ENCODE peak calls at places on chromosomes 5 and 9, in six cellular contexts. Z is brain microvascular endothelial cell, A is caudate nucleus, U is hepatic stellate cell, E is H7, W is AG04449. P is an unnamed sample.

GRCh38 chr5:96855041-96855872 is 21.0 kb upstream of the ERAP2 start:
- DNase-seq in E (no peak), U (peak; percentile 17), W (no peak), Z (no peak), A (no peak), P (no peak)

GRCh38 chr5:109852371-109853160 is 162.8 kb downstream of the MAN2A1 start:
- DNase-seq in U (no peak), A (no peak), E (no peak), Z (peak; percentile 32), W (no peak), P (no peak)

GRCh38 chr9:116405321-116405720 is 251.7 kb downstream of the PAPPA start:
- DNase-seq in A (no peak), Z (no peak), U (no peak), W (no peak), E (no peak), P (no peak)

GRCh38 chr5:34474573-34475021 is 181.5 kb upstream of the RAI14 start:
- DNase-seq in Z (peak; percentile 44), E (peak; percentile 44), A (peak; percentile 16), U (peak; percentile 53), W (no peak), P (no peak)

GRCh38 chr5:77990020-77990419 is 213.9 kb upstream of the TBCA start:
- DNase-seq in Z (no peak), W (no peak), U (no peak), A (no peak), E (peak; percentile 82), P (no peak)

GRCh38 chr9:37953775-37954437 is 50.0 kb upstream of the SLC25A51 start:
- DNase-seq in E (no peak), A (no peak), W (peak; percentile 92), U (peak; percentile 94), Z (peak; percentile 94), P (peak; percentile 82)

GRCh38 chr9:89701221-89701798 is 96.5 kb downstream of the GADD45G start:
- DNase-seq in U (no peak), W (no peak), Z (no peak), A (no peak), E (peak; percentile 68), P (no peak)

GRCh38 chr9:27943544-27943943 is 370.3 kb upstream of the C9orf72 start:
- DNase-seq in W (no peak), U (no peak), A (peak; percentile 2), Z (no peak), E (peak; percentile 4), P (no peak)

GRCh38 chr5:121681200-121681855 is 170.4 kb upstream of the FTMT start:
- DNase-seq in E (no peak), Z (no peak), U (no peak), W (no peak), A (no peak), P (no peak)

GRCh38 chr5:31469466-31469865 is 62.4 kb downstream of the DROSHA start:
- DNase-seq in W (no peak), Z (no peak), E (no peak), U (no peak), A (no peak), P (no peak)

P was measured in GM04503.